ENCODE peak calls at places on chromosomes 7 and 10, in ten cellular contexts. I, C, E, G, Q, F, W, B, J and O are unnamed samples.

GRCh38 chr10:51321968-51322367 is 247.7 kb downstream of the PRKG1 start:
- DNase-seq in I (no peak), C (no peak), E (peak; percentile 28), G (no peak), Q (no peak), F (no peak), W (no peak), B (no peak), J (no peak), O (peak; percentile 26)

GRCh38 chr10:99528867-99529285 is 3.9 kb upstream of the NKX2-3 start:
- DNase-seq in I (no peak), C (no peak), E (no peak), G (no peak), Q (no peak), F (no peak), W (no peak), B (no peak), J (no peak), O (no peak)

GRCh38 chr10:96858706-96859050 is 26.6 kb downstream of the LCOR start:
- DNase-seq in I (no peak), C (no peak), E (no peak), G (no peak), Q (no peak), F (no peak), W (no peak), B (no peak), J (no peak), O (no peak)

GRCh38 chr7:157404002-157404401 is 67.2 kb downstream of the DNAJB6 start:
- DNase-seq in I (no peak), C (no peak), E (no peak), G (no peak), Q (no peak), F (no peak), W (no peak), B (no peak), J (no peak), O (no peak)

GRCh38 chr10:1184541-1185415 is 128.6 kb downstream of the WDR37 start:
- DNase-seq in I (no peak), C (no peak), E (no peak), G (no peak), Q (no peak), F (peak; percentile 50), W (no peak), B (peak; percentile 39), J (no peak), O (no peak)

GRCh38 chr10:4231439-4231838 is 446.4 kb upstream of the KLF6 start:
- DNase-seq in I (no peak), C (no peak), E (no peak), G (no peak), Q (no peak), F (no peak), W (no peak), B (no peak), J (no peak), O (no peak)

GRCh38 chr10:77553966-77554365 is 83.6 kb downstream of the KCNMA1 start:
- DNase-seq in I (no peak), C (no peak), E (no peak), G (no peak), Q (peak; percentile 43), F (no peak), W (no peak), B (no peak), J (no peak), O (peak; percentile 29)

GRCh38 chr10:22251751-22252285 is 34.0 kb upstream of the EBLN1 start:
- DNase-seq in I (no peak), C (peak; percentile 69), E (peak; percentile 54), G (peak; percentile 25), Q (peak; percentile 66), F (peak; percentile 56), W (peak; percentile 25), B (peak; percentile 79), J (peak; percentile 54), O (peak; percentile 25)

GRCh38 chr7:101990811-101991418 is 173.5 kb downstream of the CUX1 start:
- DNase-seq in I (no peak), C (no peak), E (no peak), G (no peak), Q (no peak), F (no peak), W (no peak), B (peak; percentile 83), J (no peak), O (no peak)

GRCh38 chr7:110001254-110001938 is 1089.5 kb upstream of the LRRN3 start:
- DNase-seq in I (no peak), C (no peak), E (no peak), G (no peak), Q (no peak), F (no peak), W (no peak), B (no peak), J (peak; percentile 71), O (no peak)

GRCh38 chr7:50788393-50788792 is 5.7 kb upstream of the GRB10 start:
- DNase-seq in I (no peak), C (no peak), E (no peak), G (no peak), Q (no peak), F (no peak), W (no peak), B (no peak), J (no peak), O (no peak)

GRCh38 chr10:6035926-6036575 is 26.1 kb downstream of the IL2RA start:
- DNase-seq in I (no peak), C (no peak), E (no peak), G (no peak), Q (no peak), F (no peak), W (no peak), B (peak; percentile 27), J (no peak), O (no peak)

DNA sequence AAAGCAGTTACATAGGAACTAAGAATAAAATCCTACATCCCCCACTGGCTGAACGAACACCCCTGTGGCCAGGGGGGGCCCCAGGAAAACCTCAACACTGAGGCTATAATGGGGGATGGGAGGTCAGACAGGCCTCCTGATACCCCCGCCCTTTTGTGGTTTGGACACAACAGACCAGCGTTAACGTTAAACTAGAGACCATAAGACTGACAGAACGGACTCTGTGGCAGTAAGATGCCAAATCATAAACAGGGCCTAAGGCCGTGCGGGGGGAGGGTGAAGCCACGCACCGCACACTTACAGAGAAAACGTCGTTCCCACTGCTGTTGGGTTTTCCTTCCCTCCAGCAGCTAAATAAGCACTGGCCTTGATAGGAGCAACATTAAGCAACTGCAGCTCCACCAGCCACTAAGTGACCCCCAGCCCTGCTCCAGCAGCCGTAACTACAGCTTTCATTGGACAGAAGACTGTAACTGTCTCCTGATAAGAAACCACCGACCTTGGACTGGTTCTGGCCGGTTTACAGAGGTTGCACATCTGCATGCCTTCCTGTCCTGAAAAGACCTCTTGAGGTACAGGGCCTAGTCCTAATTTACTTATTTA is 3.4 kb upstream of the PPP2R2D start:
- DNase-seq in I (no peak), C (no peak), E (no peak), G (no peak), Q (no peak), F (no peak), W (no peak), B (no peak), J (no peak), O (no peak)
- H3K4me3 ChIP-seq in I (no peak overlapping the region), C (no peak overlapping the region), E (no peak overlapping the region), G (no peak overlapping the region), Q (no peak overlapping the region), F (no peak overlapping the region), W (no peak overlapping the region), B (no peak overlapping the region), J (no peak overlapping the region), O (no peak overlapping the region)

GRCh38 chr7:951881-952547 is 2.5 kb downstream of the ADAP1 start:
- DNase-seq in I (no peak), C (peak; percentile 14), E (no peak), G (no peak), Q (no peak), F (peak; percentile 37), W (no peak), B (no peak), J (no peak), O (no peak)

GRCh38 chr7:953547-954327 is 743 bp downstream of the ADAP1 start:
- DNase-seq in I (no peak), C (peak; percentile 57), E (no peak), G (no peak), Q (no peak), F (peak; percentile 68), W (peak; percentile 78), B (peak; percentile 87), J (peak; percentile 70), O (peak; percentile 19)

GRCh38 chr7:952548-953441 is 1.7 kb downstream of the ADAP1 start:
- DNase-seq in I (no peak), C (peak; percentile 8), E (no peak), G (no peak), Q (no peak), F (peak; percentile 38), W (no peak), B (no peak), J (no peak), O (no peak)

GRCh38 chr7:956031-956430 is 1.6 kb upstream of the ADAP1 start:
- DNase-seq in I (no peak), C (peak; percentile 10), E (no peak), G (no peak), Q (no peak), F (peak; percentile 50), W (no peak), B (no peak), J (no peak), O (no peak)

GRCh38 chr7:954330-955238 is at the start of gene ADAP1:
- DNase-seq in I (no peak), C (peak; percentile 44), E (peak; percentile 37), G (no peak), Q (no peak), F (peak; percentile 47), W (peak; percentile 85), B (peak; percentile 79), J (peak; percentile 79), O (peak; percentile 25)
- TF ChIP-seq CTCF in I (peak; percentile 23), C (peak; percentile 31), E (no peak), G (no peak), Q (no peak), F (no peak), W (no peak), B (peak; percentile 79), J (no peak), O (peak; percentile 46)

DNA sequence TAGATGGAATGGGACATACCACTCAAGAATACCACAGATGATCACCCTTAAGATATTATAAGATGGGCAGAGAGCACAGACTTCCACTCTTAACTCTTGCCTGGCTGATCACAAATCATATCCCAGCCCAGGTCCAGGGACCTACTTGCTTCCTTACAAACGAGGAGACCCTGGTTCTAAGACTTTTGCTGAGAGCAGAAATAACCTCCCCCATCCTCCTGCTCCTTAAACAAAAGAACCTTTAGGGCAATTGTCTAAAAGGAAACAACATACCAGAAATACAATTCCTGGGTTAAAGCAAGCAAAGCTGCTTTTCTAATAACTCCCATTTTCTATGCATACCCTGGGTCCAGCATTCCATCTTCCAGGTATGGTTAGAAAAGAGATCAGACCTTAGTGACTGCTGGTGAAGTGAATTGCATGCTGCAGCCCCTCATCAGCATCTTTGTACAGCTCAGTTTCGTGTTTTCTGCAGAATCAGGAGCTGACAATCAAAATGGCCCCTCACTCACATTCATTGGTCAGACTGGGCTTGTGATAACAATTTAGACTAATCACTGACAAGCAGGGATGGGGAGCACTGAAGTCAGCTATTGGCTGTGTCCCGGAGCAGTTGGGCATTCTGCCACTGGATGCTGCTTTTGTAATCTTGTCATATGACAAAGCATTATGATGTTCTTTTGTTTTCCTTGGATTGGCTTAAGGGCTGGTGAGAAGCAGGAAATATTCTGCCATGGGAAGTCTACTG is 14.6 kb downstream of the IFIT3 start:
- DNase-seq in I (no peak), C (peak; percentile 44), E (peak; percentile 98), G (no peak), Q (peak; percentile 86), F (no peak), W (no peak), B (no peak), J (peak; percentile 84), O (peak; percentile 58)
- H3K4me3 ChIP-seq in I (no peak overlapping the region), C (no peak overlapping the region), E (peak overlapping the region; percentile 42), G (no peak overlapping the region), Q (no peak overlapping the region), F (no peak overlapping the region), W (no peak overlapping the region), B (no peak overlapping the region), J (peak overlapping the region; percentile 57), O (no peak overlapping the region)

GRCh38 chr7:106793015-106793651 is 71.9 kb upstream of the PIK3CG start:
- DNase-seq in I (peak; percentile 18), C (no peak), E (peak; percentile 58), G (no peak), Q (peak; percentile 20), F (no peak), W (peak; percentile 62), B (no peak), J (peak; percentile 37), O (peak; percentile 44)
- TF ChIP-seq CTCF in I (peak; percentile 28), C (peak; percentile 70), E (peak; percentile 56), G (peak; percentile 88), Q (peak; percentile 54), F (peak; percentile 68), W (peak; percentile 78), B (peak; percentile 79), J (peak; percentile 72), O (peak; percentile 39)